ENCODE peak calls at places on chromosomes 16 and 17, in four cellular contexts. I is GM12878, S is HL-60, X is K562. G is an unnamed sample.

GRCh38 chr16:56833243-56833970 is 31.6 kb upstream of the SLC12A3 start:
- DNase-seq in I (no peak), S (no peak), X (no peak), G (no peak)

GRCh38 chr16:7345423-7345822 is 12.8 kb downstream of the RBFOX1 start:
- DNase-seq in I (no peak), S (no peak), X (no peak), G (no peak)

GRCh38 chr17:72477529-72477928 is 356.7 kb downstream of the SOX9 start:
- DNase-seq in I (no peak), S (no peak), X (no peak), G (no peak)

GRCh38 chr17:80097307-80097630 is 4.1 kb upstream of the GAA start:
- DNase-seq in I (no peak), S (no peak), X (no peak), G (no peak)

GRCh38 chr17:47978324-47978723 is 7.4 kb downstream of the CDK5RAP3 start:
- DNase-seq in I (no peak), S (no peak), X (peak), G (peak)

GRCh38 chr17:77356690-77357201 is 216.0 kb downstream of the SEC14L1 start:
- DNase-seq in I (no peak), S (no peak), X (no peak), G (no peak)

GRCh38 chr16:72481419-72481818 is 309.5 kb upstream of the PMFBP1 start:
- DNase-seq in I (no peak), S (no peak), X (no peak), G (no peak)

GRCh38 chr16:48284772-48285409 is 37.6 kb upstream of the ABCC11 start:
- DNase-seq in I (peak), S (no peak), X (no peak), G (no peak)

GRCh38 chr16:46853713-46854443 is 22.9 kb upstream of the C16orf87 start:
- DNase-seq in I (no peak), S (no peak), X (peak), G (peak)

GRCh38 chr17:3914319-3914685 is 2.0 kb downstream of the P2RX1 start:
- DNase-seq in I (peak), S (no peak), X (no peak), G (peak)

GRCh38 chr17:74125160-74125559 is 78.3 kb upstream of the RPL38 start:
- DNase-seq in I (no peak), S (no peak), X (no peak), G (no peak)

GRCh38 chr16:28126684-28127620 is 63.4 kb upstream of the GSG1L start:
- DNase-seq in I (no peak), S (no peak), X (no peak), G (no peak)

GRCh38 chr16:48862087-48862532 is 252.1 kb upstream of the N4BP1 start:
- DNase-seq in I (no peak), S (no peak), X (no peak), G (no peak)

GRCh38 chr17:47275245-47275984 is 21.8 kb downstream of the ITGB3 start:
- DNase-seq in I (no peak), S (no peak), X (peak), G (no peak)

GRCh38 chr17:9273334-9274118 is 252.2 kb downstream of the NTN1 start:
- DNase-seq in I (no peak), S (no peak), X (no peak), G (no peak)

GRCh38 chr16:86507173-86508027 is 2.9 kb upstream of the FOXF1 start:
- DNase-seq in I (no peak), S (no peak), X (no peak), G (no peak)

GRCh38 chr16:24645739-24646645 is 83.5 kb upstream of the TNRC6A start:
- DNase-seq in I (no peak), S (no peak), X (no peak), G (no peak)

GRCh38 chr16:2913603-2914002 is 1.9 kb downstream of the FLYWCH1 start:
- DNase-seq in I (no peak), S (no peak), X (no peak), G (no peak)

GRCh38 chr16:89723279-89724250 is 2.2 kb downstream of the ZNF276 start:
- DNase-seq in I (no peak), S (no peak), X (no peak), G (no peak)

GRCh38 chr17:44909681-44910144 is 5.6 kb downstream of the GFAP start:
- DNase-seq in I (no peak), S (no peak), X (no peak), G (no peak)

GRCh38 chr17:8405499-8406016 is 7.9 kb upstream of the RNF222 start:
- DNase-seq in I (no peak), S (no peak), X (no peak), G (no peak)

GRCh38 chr17:37791434-37791833 is 46.6 kb upstream of the HNF1B start:
- DNase-seq in I (no peak), S (no peak), X (peak), G (peak)

GRCh38 chr17:58337600-58338453 is 9.2 kb upstream of the TSPOAP1 start:
- DNase-seq in I (peak), S (peak), X (peak), G (no peak)

GRCh38 chr16:14121135-14121534 is 50.0 kb downstream of the MRTFB start:
- DNase-seq in I (peak), S (no peak), X (no peak), G (no peak)

GRCh38 chr16:8955828-8956227 is 7.9 kb downstream of the USP7 start:
- DNase-seq in I (no peak), S (no peak), X (no peak), G (no peak)

GRCh38 chr17:80892900-80893603 is 98.6 kb upstream of the CHMP6 start:
- DNase-seq in I (no peak), S (peak), X (no peak), G (no peak)

GRCh38 chr17:44432254-44433157 is 43.1 kb upstream of the ITGA2B start:
- DNase-seq in I (no peak), S (no peak), X (no peak), G (no peak)

GRCh38 chr17:80619535-80620235 is 75.0 kb downstream of the RPTOR start:
- DNase-seq in I (no peak), S (no peak), X (no peak), G (no peak)

GRCh38 chr16:66382171-66382965 is 15.9 kb downstream of the CDH5 start:
- DNase-seq in I (no peak), S (no peak), X (no peak), G (no peak)

GRCh38 chr16:67538666-67539101 is 10.1 kb downstream of the RIPOR1 start:
- DNase-seq in I (no peak), S (no peak), X (no peak), G (no peak)

GRCh38 chr16:15518412-15519351 is 84.3 kb downstream of the BMERB1 start:
- DNase-seq in I (no peak), S (no peak), X (no peak), G (no peak)

GRCh38 chr17:61353211-61353610 is 46.4 kb upstream of the TBX2 start:
- DNase-seq in I (no peak), S (no peak), X (no peak), G (no peak)

GRCh38 chr16:4214215-4214621 is 27.7 kb downstream of the SRL start:
- DNase-seq in I (no peak), S (no peak), X (no peak), G (no peak)

GRCh38 chr16:11205754-11206459 is 50.1 kb downstream of the SOCS1 start:
- DNase-seq in I (no peak), S (no peak), X (no peak), G (no peak)

GRCh38 chr17:27551701-27552466 is 79.1 kb upstream of the LGALS9 start:
- DNase-seq in I (no peak), S (no peak), X (no peak), G (no peak)

DNA sequence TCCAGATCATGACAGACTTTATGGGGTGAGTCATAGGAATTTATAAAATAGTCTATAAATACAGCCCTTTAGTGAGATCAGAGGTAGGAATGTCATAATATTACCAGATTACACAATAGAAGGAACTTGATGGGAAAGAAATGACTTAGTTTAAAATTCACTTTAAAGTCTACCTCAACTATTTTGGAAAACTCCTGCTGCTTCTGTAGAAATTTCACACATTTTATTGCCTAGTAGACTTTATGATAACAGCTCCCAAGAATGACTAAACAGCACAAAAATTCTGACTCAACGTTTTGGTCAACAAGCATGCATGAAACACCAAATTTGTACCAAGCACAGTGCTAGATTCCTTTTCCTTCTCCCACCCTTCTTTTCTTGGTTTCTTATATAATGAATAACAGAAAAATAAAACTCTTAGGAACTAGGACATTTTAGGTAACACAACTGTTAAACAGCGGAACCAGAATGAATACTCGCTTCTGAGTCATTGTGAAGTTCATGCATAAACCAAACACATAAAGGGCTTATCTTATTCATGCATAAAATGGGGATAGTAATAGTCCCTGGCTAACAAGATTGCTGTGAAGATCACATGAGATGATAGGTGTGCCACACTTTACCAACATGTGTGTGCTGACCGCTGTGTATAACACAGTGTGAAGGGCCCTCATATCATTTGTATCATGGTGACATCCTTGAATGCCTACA is 243.9 kb downstream of the CDH8 start:
- DNase-seq in I (no peak), S (no peak), X (no peak), G (no peak)
- TF ChIP-seq SPI1 in I (no peak), S (no peak), X (no peak), G (no peak)

DNA sequence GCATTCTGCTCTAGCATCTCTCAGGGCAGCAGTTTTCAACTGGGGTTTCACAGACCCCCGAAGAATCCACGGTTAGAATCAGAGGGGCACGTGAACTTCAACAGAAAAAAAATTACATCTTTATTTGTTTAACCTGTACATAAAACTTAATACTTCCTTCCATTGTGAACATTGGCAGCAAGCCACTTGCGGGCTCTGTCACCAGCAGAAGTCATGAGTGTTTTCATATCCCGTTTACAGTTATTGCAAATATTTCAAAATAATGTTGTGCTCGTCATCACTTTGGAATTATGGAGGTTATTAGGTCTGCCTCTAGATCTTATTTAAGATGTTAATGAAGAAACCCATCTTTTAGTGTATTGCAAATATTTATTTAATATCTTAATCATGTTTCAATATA is 109.8 kb downstream of the SDR42E1 start:
- DNase-seq in I (no peak), S (no peak), X (no peak), G (no peak)
- TF ChIP-seq SPI1 in I (no peak), S (no peak), X (no peak), G (no peak)

DNA sequence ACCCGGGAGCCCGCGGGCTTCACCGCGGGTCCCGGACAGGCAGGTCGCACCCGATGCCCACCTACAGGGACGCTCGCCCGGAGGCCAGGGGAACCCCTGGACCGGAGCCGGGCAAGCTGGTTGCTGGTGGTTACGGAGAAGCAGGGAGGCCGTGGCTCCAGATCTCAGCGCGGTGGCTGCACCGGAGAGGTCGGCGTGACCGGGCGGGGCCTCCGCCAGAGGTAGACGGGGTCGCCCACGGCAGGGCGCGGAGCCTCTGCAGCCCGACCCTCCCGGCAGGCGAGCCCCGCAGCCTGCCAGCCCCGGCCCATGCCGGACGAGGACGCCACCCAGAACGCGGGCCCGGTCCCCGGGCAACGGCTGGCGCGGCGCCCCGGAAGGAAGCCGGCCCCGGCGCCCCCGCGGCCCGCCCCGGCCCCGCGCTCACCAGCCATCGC is 341 bp downstream of the PCYT2 start:
- DNase-seq in I (no peak), S (no peak), X (peak), G (no peak)
- TF ChIP-seq SPI1 in I (no peak), S (no peak), X (no peak), G (no peak)

GRCh38 chr17:1714980-1715802 is 5.0 kb upstream of the TLCD2 start:
- DNase-seq in I (no peak), S (no peak), X (peak), G (no peak)
- TF ChIP-seq SPI1 in I (no peak), S (no peak), X (no peak), G (no peak)

GRCh38 chr16:84571010-84571409 is 46.9 kb downstream of the COTL1 start:
- DNase-seq in I (no peak), S (no peak), X (no peak), G (no peak)
- TF ChIP-seq SPI1 in I (no peak), S (no peak), X (no peak), G (no peak)

GRCh38 chr16:22814330-22815105 is 556 bp downstream of the HS3ST2 start:
- DNase-seq in I (no peak), S (no peak), X (no peak), G (no peak)
- TF ChIP-seq SPI1 in I (no peak), S (no peak), X (no peak), G (no peak)

GRCh38 chr16:85286066-85286712 is 173.9 kb upstream of the CIBAR2 start:
- DNase-seq in I (no peak), S (no peak), X (no peak), G (no peak)
- TF ChIP-seq SPI1 in I (no peak), S (no peak), X (no peak), G (no peak)